ENCODE peak calls at places on chromosomes 7 and 10, in nine cellular contexts. X, D, R, O, T, I, Z, Y and A are unnamed samples.

GRCh38 chr7:30659312-30659711 is 22.9 kb downstream of the CRHR2 start:
- DNase-seq in X (peak; percentile 57), D (no peak), R (no peak), O (no peak), T (peak; percentile 8), I (peak; percentile 13), Z (peak; percentile 73), Y (no peak), A (no peak)

GRCh38 chr7:128408709-128409434 is 910 bp downstream of the IMPDH1 start:
- DNase-seq in X (peak; percentile 27), D (no peak), R (no peak), O (no peak), T (peak; percentile 31), I (no peak), Z (no peak), Y (no peak), A (no peak)

GRCh38 chr7:149706398-149706797 is 67.0 kb downstream of the ZNF467 start:
- DNase-seq in X (no peak), D (no peak), R (no peak), O (no peak), T (no peak), I (no peak), Z (no peak), Y (no peak), A (no peak)

GRCh38 chr7:69439040-69439439 is 159.2 kb upstream of the AUTS2 start:
- DNase-seq in X (peak; percentile 71), D (no peak), R (no peak), O (no peak), T (no peak), I (no peak), Z (no peak), Y (no peak), A (no peak)

GRCh38 chr7:12637819-12638592 is 49.4 kb upstream of the ARL4A start:
- DNase-seq in X (peak; percentile 11), D (no peak), R (no peak), O (no peak), T (peak; percentile 44), I (no peak), Z (no peak), Y (no peak), A (no peak)

GRCh38 chr7:129095258-129095657 is 40.3 kb upstream of the TNPO3 start:
- DNase-seq in X (no peak), D (no peak), R (no peak), O (no peak), T (no peak), I (no peak), Z (no peak), Y (no peak), A (no peak)

GRCh38 chr7:24573008-24573553 is at the start of gene PALS2:
- DNase-seq in X (peak; percentile 57), D (peak; percentile 76), R (no peak), O (peak; percentile 85), T (peak; percentile 58), I (peak; percentile 71), Z (peak; percentile 77), Y (no peak), A (no peak)

GRCh38 chr7:151735854-151736402 is 141.0 kb downstream of the PRKAG2 start:
- DNase-seq in X (no peak), D (no peak), R (no peak), O (no peak), T (no peak), I (no peak), Z (no peak), Y (no peak), A (no peak)

GRCh38 chr10:111600772-111601171 is 523.9 kb downstream of the ADRA2A start:
- DNase-seq in X (no peak), D (no peak), R (no peak), O (peak; percentile 47), T (no peak), I (no peak), Z (peak; percentile 75), Y (no peak), A (no peak)

GRCh38 chr7:150417863-150418262 is 32.6 kb upstream of the GIMAP8 start:
- DNase-seq in X (no peak), D (no peak), R (no peak), O (no peak), T (no peak), I (no peak), Z (no peak), Y (no peak), A (no peak)

GRCh38 chr7:29019275-29019820 is 61.2 kb upstream of the TRIL start:
- DNase-seq in X (peak; percentile 47), D (no peak), R (no peak), O (no peak), T (no peak), I (peak; percentile 35), Z (no peak), Y (no peak), A (no peak)

GRCh38 chr10:48659790-48660189 is 24.9 kb upstream of the WDFY4 start:
- DNase-seq in X (no peak), D (peak; percentile 27), R (no peak), O (no peak), T (no peak), I (peak; percentile 21), Z (no peak), Y (no peak), A (no peak)

GRCh38 chr10:59587083-59587755 is 122.4 kb downstream of the SLC16A9 start:
- DNase-seq in X (no peak), D (no peak), R (no peak), O (no peak), T (no peak), I (no peak), Z (peak; percentile 67), Y (no peak), A (no peak)

GRCh38 chr10:119871881-119872609 is 598 bp downstream of the MCMBP start:
- DNase-seq in X (peak; percentile 25), D (no peak), R (no peak), O (peak; percentile 68), T (peak; percentile 28), I (peak; percentile 73), Z (peak; percentile 47), Y (no peak), A (no peak)

DNA sequence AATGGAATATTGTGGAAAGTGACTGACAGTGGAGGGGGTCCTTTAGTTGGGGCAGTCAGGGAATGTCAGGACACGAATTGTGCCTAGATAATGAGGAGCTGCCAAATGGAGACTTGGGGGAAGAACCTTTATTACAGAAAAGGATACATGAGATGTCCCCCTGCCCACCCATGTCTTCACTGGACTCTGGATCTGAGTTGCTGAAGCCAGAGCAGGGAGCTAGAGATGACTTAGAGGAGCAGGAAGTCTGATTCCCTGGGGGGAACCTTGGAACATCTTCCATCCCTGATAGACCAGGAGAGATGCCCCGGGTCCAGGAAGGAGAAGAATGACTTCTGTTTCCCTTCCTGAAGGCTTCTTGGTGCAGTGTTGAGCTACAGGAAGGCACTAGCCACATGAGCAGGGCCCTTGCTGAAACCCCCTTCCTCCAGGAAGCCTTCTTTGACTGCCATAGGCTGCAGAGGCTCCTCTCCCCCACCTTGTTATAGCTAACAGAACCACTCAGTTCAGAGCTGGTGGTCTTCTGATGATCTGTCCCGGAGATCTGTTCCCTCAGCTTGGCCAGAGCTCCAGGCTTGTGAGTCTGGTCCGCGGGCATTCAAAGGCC is 747 bp upstream of the NEURL1 start:
- DNase-seq in X (no peak), D (no peak), R (no peak), O (no peak), T (no peak), I (no peak), Z (no peak), Y (no peak), A (no peak)
- H3K4me3 ChIP-seq in X (no peak overlapping the region), D (no peak overlapping the region), R (no peak overlapping the region), O (peak overlapping the region; percentile 72), T (no peak overlapping the region), I (no peak overlapping the region), Z (no peak overlapping the region), Y (no peak overlapping the region), A (no peak overlapping the region)

GRCh38 chr7:106313966-106314365 is 29.2 kb upstream of the NAMPT start:
- DNase-seq in X (no peak), D (no peak), R (no peak), O (no peak), T (no peak), I (no peak), Z (no peak), Y (no peak), A (no peak)
- TF ChIP-seq CTCF in X (no peak), D (no peak), R (no peak), O (no peak), T (no peak), I (no peak), Z (no peak), Y (no peak), A (no peak)

DNA sequence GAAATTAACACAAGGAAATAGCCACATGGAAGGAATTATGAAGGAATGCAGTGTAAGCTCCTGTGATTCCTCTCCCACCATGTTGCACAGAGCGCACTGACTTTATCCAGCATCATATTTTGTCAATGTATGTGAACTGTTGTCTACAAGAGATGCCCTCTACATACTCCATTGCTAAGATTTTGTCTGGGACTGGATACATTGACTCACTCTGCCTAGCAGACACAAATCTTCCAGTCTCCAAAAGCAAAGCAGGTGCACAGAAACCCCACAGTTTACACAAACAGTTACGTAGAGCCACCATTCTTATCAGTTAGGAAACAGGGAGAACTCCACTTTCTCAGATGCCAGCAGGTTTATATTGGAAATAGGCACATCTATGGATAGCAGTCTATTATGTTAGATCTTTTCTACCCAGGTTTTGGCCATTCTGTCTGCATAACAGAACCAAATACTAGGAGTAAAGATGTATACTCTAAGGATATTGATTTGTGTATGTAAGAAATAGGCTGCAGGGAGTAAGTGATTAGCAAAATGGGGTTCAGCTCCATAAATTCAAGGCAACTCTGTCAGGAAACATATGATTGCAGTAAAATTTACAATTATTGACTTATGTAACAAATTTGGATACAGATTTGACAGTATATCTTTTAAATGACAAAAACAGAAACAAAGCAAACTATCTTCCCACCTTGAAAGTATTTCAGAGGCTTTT is 1.5 kb downstream of the AKR1C2 start:
- DNase-seq in X (no peak), D (no peak), R (no peak), O (no peak), T (no peak), I (no peak), Z (no peak), Y (no peak), A (no peak)
- H3K4me3 ChIP-seq in X (no peak overlapping the region), D (no peak overlapping the region), R (no peak overlapping the region), O (no peak overlapping the region), T (no peak overlapping the region), I (peak overlapping the region; percentile 11), Z (no peak overlapping the region), Y (no peak overlapping the region), A (no peak overlapping the region)

GRCh38 chr7:78099715-78100477 is 301.3 kb downstream of the PHTF2 start:
- DNase-seq in X (peak; percentile 50), D (peak; percentile 78), R (peak; percentile 15), O (no peak), T (peak; percentile 85), I (peak; percentile 17), Z (no peak), Y (no peak), A (no peak)

GRCh38 chr7:78090616-78091015 is 292.0 kb downstream of the PHTF2 start:
- DNase-seq in X (peak; percentile 8), D (no peak), R (peak; percentile 10), O (no peak), T (peak; percentile 16), I (no peak), Z (no peak), Y (no peak), A (no peak)

DNA sequence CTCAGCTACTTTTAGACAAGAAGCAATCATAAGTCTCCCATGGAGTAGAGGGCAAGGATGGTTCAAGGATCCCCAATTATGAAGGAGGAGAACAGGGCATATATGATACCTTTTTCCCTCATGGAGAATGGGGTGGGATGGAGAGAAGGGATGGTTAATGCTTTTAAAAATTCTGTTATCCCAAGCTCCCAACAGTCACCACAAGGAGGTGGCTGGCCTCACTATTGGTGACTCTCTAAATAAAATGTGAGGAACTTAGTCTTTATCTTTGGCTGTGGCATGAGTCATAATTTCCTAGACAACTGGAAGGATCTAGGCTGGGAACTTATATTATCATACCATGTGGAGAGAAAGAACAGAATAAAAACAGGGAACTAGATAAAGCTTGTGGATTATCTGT is 297.0 kb downstream of the PHTF2 start:
- DNase-seq in X (peak; percentile 25), D (peak; percentile 55), R (no peak), O (no peak), T (peak; percentile 83), I (peak; percentile 71), Z (peak; percentile 13), Y (no peak), A (no peak)
- TF ChIP-seq CTCF in X (peak; percentile 12), D (no peak), R (no peak), O (no peak), T (peak; percentile 46), I (peak; percentile 30), Z (no peak), Y (no peak), A (no peak)